ENCODE peak calls at places on chromosome 11, in four cellular contexts. I is fibroblast of lung, M is H9, S is PC-9. J is an unnamed sample.

GRCh38 chr11:10908215-10908990 is 50.5 kb upstream of the ZBED5 start:
- DNase-seq in I (peak; percentile 84), S (peak; percentile 72), M (peak; percentile 59), J (peak; percentile 90)

GRCh38 chr11:12287374-12288211 is 89.8 kb upstream of the PARVA start:
- DNase-seq in M (peak; percentile 89), S (peak; percentile 62), I (peak; percentile 96), J (peak; percentile 95)

GRCh38 chr11:70281114-70281729 is 10.7 kb downstream of the PPFIA1 start:
- DNase-seq in M (no peak), S (no peak), I (peak; percentile 71), J (peak; percentile 20)

GRCh38 chr11:93537022-93537421 is 6.2 kb downstream of the SMCO4 start:
- DNase-seq in I (no peak), S (no peak), M (no peak), J (no peak)

GRCh38 chr11:26993965-26994446 is at the start of gene FIBIN:
- DNase-seq in S (no peak), I (peak; percentile 89), M (peak; percentile 61), J (peak; percentile 63)

GRCh38 chr11:2156416-2157182 is 4.4 kb downstream of the INS start:
- DNase-seq in I (peak; percentile 43), S (no peak), M (peak; percentile 81), J (peak; percentile 45)

GRCh38 chr11:10622957-10623787 is 54.7 kb upstream of the LYVE1 start:
- DNase-seq in S (no peak), I (no peak), M (no peak), J (no peak)

GRCh38 chr11:131666006-131666405 is 295.6 kb downstream of the NTM start:
- DNase-seq in M (no peak), S (no peak), I (no peak), J (peak; percentile 62)

GRCh38 chr11:32015435-32015834 is 75.4 kb upstream of the RCN1 start:
- DNase-seq in I (no peak), S (no peak), M (no peak), J (no peak)

GRCh38 chr11:267491-267994 is 10.7 kb upstream of the NLRP6 start:
- DNase-seq in M (no peak), I (no peak), S (peak; percentile 39), J (no peak)

GRCh38 chr11:107017433-107018227 is 646 bp downstream of the GUCY1A2 start:
- DNase-seq in M (peak; percentile 79), I (peak; percentile 44), S (no peak), J (no peak)
- TF ChIP-seq CTCF in M (peak; percentile 79), I (peak; percentile 43), S (peak; percentile 38), J (peak; percentile 72)

GRCh38 chr11:101453682-101454081 is 130.1 kb downstream of the TRPC6 start:
- DNase-seq in S (no peak), M (no peak), I (no peak), J (no peak)

GRCh38 chr11:101458161-101458560 is 125.6 kb downstream of the TRPC6 start:
- DNase-seq in M (no peak), S (no peak), I (no peak), J (peak; percentile 28)

GRCh38 chr11:101456812-101457211 is 127.0 kb downstream of the TRPC6 start:
- DNase-seq in I (peak; percentile 64), S (no peak), M (no peak), J (no peak)

DNA sequence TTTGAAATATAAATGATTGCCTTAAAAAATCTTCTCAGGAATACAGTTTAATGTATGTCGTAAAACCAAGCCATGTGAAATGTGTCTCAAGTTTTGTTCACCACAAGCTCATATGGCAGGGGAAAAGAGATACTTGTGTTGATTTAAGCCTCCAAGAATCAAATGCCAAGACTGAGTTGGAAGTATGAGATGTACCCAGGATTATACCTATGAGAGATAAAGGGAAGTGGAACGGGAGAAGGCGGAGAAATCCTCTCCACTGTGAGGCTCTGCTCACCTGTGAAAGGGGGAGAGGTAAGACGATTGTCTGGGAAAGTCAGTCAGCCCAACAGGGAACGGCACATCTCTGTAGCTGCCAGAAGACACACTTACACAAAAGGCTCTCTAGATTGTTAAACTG is 124.8 kb downstream of the TRPC6 start:
- DNase-seq in M (no peak), I (no peak), S (no peak), J (no peak)
- TF ChIP-seq CTCF in M (no peak), I (no peak), S (no peak), J (no peak)

GRCh38 chr11:18253222-18253621 is 4.8 kb upstream of the SAA2 start:
- DNase-seq in S (peak; percentile 81), I (no peak), M (no peak), J (no peak)
- TF ChIP-seq CTCF in S (peak; percentile 40), I (no peak), M (no peak), J (peak; percentile 57)

DNA sequence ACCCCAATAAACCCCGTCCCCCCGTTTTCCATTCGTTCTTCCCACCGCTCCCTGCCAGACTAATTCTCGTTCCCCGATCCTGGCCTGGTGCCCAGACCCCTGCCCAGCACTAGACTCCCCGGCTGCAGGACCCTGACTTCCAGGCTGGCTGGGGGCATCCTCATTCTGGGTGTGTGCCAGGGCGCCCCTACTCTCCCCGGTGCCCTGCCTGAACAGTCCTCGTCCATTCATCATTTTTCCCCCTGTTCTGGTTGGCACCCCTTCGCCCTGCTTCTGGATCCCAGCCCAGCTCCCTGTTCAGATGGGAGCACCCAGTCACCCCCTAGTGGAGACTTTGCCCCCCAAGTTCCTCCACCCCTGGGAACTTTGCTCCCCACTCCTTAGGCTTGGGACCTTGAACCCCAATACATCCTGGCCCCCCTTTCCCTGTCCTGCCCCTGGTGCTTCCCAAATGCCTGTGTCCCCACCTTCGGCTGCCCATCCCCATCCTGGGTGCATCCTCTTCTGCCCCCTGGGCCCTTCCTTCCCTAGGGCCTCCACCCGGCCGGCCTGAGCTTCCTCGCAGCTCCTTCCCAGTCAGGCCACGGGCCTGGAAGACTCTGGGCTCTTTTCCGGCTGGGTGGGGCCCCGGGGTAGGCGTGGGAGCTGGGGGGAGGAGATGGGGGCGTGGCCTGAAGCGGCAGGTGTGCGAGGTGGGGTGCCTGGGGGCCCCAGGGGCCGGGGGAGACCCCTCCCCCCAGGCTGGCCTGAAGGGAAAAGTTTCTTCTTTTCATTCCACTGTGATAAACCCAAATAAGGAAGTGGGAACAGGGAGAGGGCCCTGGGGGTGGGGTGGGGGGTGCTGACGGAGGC is 882 bp downstream of the PLCB3 start:
- DNase-seq in S (no peak), I (peak; percentile 25), M (no peak), J (no peak)
- TF ChIP-seq CTCF in S (peak; percentile 61), I (peak; percentile 42), M (peak; percentile 36), J (peak; percentile 80)

GRCh38 chr11:79617561-79617960 is 176.7 kb upstream of the TENM4 start:
- DNase-seq in S (no peak), M (no peak), I (no peak), J (no peak)

GRCh38 chr11:79615425-79615824 is 174.6 kb upstream of the TENM4 start:
- DNase-seq in I (no peak), M (no peak), S (no peak), J (no peak)

GRCh38 chr11:79610678-79611077 is 169.8 kb upstream of the TENM4 start:
- DNase-seq in M (peak; percentile 36), S (no peak), I (no peak), J (no peak)

GRCh38 chr11:79616392-79616831 is 175.6 kb upstream of the TENM4 start:
- DNase-seq in I (no peak), S (no peak), M (no peak), J (no peak)
- TF ChIP-seq CTCF in I (no peak), S (no peak), M (no peak), J (no peak)

GRCh38 chr11:61497876-61498275 is 10.7 kb upstream of the LRRC10B start:
- DNase-seq in I (no peak), M (no peak), S (no peak), J (no peak)
- TF ChIP-seq CTCF in I (no peak), M (no peak), S (no peak), J (no peak)